ENCODE peak calls at places on chromosome X, in nine cellular contexts. Z is astrocyte of the cerebellum; J is dorsolateral prefrontal cortex; M is fibroblast of the aortic adventitia; A is foreskin fibroblast; X is GM23248; Q is PC-3; F is CD4-positive, CD25-positive, alpha-beta regulatory T cell; C is epithelial cell of esophagus. D is an unnamed sample.

GRCh38 chrX:32448320-32448719 is 763.0 kb downstream of the DMD start:
- DNase-seq in Z (no peak), J (no peak), M (no peak), A (no peak), X (no peak), Q (no peak), F (peak; percentile 21), C (no peak), D (no peak)

GRCh38 chrX:21932277-21932996 is 8.1 kb upstream of the SMS start:
- DNase-seq in Z (no peak), J (no peak), M (peak; percentile 94), A (peak; percentile 88), X (peak; percentile 91), Q (peak; percentile 84), F (no peak), C (peak; percentile 87), D (peak; percentile 95)

GRCh38 chrX:83022020-83022419 is 486.1 kb upstream of the POU3F4 start:
- DNase-seq in Z (peak; percentile 6), J (no peak), M (no peak), A (no peak), X (no peak), Q (peak; percentile 63), F (no peak), C (peak; percentile 20), D (no peak)

GRCh38 chrX:134936542-134936941 is 54.2 kb upstream of the SMIM10 start:
- DNase-seq in Z (peak; percentile 34), J (no peak), M (peak; percentile 82), A (peak; percentile 30), X (peak; percentile 68), Q (peak; percentile 64), F (no peak), C (peak; percentile 61), D (peak; percentile 53)

GRCh38 chrX:108443065-108443464 is 3.4 kb downstream of the COL4A5 start:
- DNase-seq in Z (no peak), J (no peak), M (no peak), A (no peak), X (no peak), Q (no peak), F (no peak), C (no peak), D (no peak)

GRCh38 chrX:19686876-19687275 is 171.6 kb upstream of the MAP3K15 start:
- DNase-seq in Z (no peak), J (no peak), M (no peak), A (no peak), X (no peak), Q (no peak), F (no peak), C (no peak), D (no peak)

GRCh38 chrX:72659726-72660125 is 54.4 kb downstream of the PHKA1 start:
- DNase-seq in Z (no peak), J (no peak), M (no peak), A (no peak), X (no peak), Q (no peak), F (no peak), C (no peak), D (no peak)

GRCh38 chrX:149641832-149642231 is 10.2 kb upstream of the TMEM185A start:
- DNase-seq in Z (no peak), J (no peak), M (peak; percentile 64), A (no peak), X (peak; percentile 16), Q (no peak), F (no peak), C (no peak), D (peak; percentile 5)

GRCh38 chrX:132219343-132219768 is at the start of gene RAP2C:
- DNase-seq in Z (no peak), J (peak; percentile 28), M (peak; percentile 61), A (peak; percentile 60), X (peak; percentile 81), Q (peak; percentile 78), F (peak; percentile 49), C (peak; percentile 73), D (peak; percentile 72)

GRCh38 chrX:13851996-13852695 is 35.3 kb upstream of the GPM6B start:
- DNase-seq in Z (no peak), J (no peak), M (no peak), A (no peak), X (no peak), Q (peak; percentile 56), F (no peak), C (no peak), D (no peak)

GRCh38 chrX:34528081-34528480 is 129.0 kb downstream of the TMEM47 start:
- DNase-seq in Z (no peak), J (no peak), M (no peak), A (no peak), X (no peak), Q (no peak), F (no peak), C (peak; percentile 57), D (peak; percentile 1)

GRCh38 chrX:52608961-52609360 is 45.7 kb downstream of the SSX7 start:
- DNase-seq in Z (no peak), J (no peak), M (no peak), A (no peak), X (no peak), Q (no peak), F (no peak), C (no peak), D (no peak)

GRCh38 chrX:134172588-134173259 is 64.3 kb upstream of the CCDC160 start:
- DNase-seq in Z (no peak), J (peak; percentile 23), M (no peak), A (no peak), X (peak; percentile 17), Q (no peak), F (peak; percentile 5), C (no peak), D (no peak)

GRCh38 chrX:19904778-19905367 is 17.5 kb upstream of the SH3KBP1 start:
- DNase-seq in Z (peak; percentile 16), J (no peak), M (peak; percentile 65), A (no peak), X (peak; percentile 60), Q (peak; percentile 84), F (peak; percentile 53), C (peak; percentile 71), D (peak; percentile 57)

DNA sequence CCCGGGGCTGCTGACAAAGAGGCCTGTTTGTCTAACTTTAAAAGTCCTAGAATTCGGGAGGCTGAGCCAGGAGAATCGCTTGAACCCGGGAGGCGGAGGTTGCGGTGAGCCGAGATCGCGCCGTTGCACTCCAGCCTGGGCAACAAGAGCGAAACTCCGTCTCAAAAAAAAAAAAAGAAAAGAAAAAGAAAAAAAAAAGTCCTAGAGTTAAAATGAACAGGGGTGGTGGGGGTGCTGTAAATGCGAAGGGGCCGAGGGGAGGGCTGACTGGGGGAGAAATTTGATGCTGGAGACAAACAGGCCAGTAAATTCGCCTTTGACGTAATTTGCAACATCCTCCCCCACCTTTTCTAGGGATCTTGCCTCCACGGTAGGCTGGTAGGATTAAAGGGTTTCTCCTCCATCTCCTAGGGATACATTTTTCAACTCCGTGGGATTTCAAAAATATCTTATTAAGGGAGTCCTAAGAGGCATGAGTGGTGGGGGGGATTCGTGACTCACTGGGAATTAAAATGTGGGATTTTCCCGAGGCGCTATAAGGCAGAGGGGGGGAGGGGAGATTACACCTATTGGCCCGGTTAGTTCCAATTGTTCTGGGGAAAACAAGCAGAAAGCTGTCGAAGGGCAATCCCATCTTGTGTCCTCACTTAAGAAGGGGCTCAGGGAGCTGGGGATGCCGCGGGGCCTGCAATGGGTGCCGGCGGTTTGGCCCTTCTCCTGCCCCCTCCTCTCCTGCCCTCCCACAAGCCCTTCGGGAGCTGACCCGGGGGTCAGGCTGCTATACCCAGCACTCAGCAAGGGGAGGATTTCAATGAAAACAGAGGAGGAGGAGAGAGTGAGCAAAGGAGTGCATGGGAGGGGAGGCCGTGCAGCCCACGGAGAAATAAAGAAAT is 3.0 kb upstream of the BCOR start:
- DNase-seq in Z (no peak), J (no peak), M (no peak), A (no peak), X (no peak), Q (no peak), F (no peak), C (no peak), D (no peak)
- H3K4me3 ChIP-seq in Z (no peak overlapping the region), J (no peak overlapping the region), M (no peak overlapping the region), A (no peak overlapping the region), X (no peak overlapping the region), Q (peak overlapping the region; percentile 76), F (no peak overlapping the region), C (no peak overlapping the region), D (no peak overlapping the region)

DNA sequence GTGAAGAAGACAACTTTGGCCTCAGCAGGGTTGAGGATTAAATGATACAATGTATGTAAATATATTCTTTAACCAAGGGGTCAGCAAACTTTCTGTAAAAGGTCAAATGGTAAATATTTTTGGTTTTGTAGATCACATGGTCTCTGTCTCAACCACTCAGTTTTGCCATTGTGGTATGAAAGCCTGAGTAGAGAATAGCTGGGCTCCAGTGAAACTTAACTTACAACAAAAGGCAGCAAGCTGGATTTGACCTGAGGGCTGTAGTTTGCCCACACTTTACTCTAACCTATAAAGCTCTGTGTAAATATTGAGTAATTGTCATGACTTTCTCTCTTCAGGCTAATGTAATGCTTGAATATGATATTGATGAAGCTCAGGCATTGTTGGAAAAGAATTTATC is 19.6 kb downstream of the VBP1 start:
- DNase-seq in Z (no peak), J (no peak), M (no peak), A (no peak), X (no peak), Q (peak; percentile 79), F (no peak), C (peak; percentile 1), D (no peak)
- H3K4me3 ChIP-seq in Z (no peak overlapping the region), J (no peak overlapping the region), M (no peak overlapping the region), A (no peak overlapping the region), X (no peak overlapping the region), Q (no peak overlapping the region), F (no peak overlapping the region), C (no peak overlapping the region), D (no peak overlapping the region)

DNA sequence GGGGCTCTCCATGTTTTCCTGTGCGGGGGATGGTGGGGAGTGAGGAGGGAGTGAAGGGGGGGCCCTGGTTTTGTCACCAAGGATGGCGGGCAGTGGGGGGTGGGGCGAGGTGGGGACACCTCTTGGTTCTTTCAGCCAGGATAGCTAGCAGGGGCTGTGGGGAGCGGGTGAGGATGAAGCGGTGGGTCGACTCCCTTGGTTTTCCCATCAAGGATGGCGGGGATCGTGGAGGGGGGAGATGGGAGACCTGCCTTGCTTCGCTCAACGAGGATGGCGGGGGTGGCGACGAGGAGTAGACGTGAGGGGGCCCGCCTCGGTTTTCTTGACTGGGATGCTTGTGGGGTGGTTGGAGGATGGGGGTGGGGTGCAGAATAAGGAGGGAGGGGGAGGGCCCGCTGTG is 633 bp downstream of the FHL1 start:
- DNase-seq in Z (no peak), J (no peak), M (no peak), A (no peak), X (no peak), Q (no peak), F (no peak), C (no peak), D (no peak)
- H3K4me3 ChIP-seq in Z (peak overlapping the region; percentile 55), J (peak overlapping the region; percentile 37), M (peak overlapping the region; percentile 58), A (peak overlapping the region; percentile 75), X (peak overlapping the region; percentile 74), Q (peak overlapping the region; percentile 72), F (no peak overlapping the region), C (peak overlapping the region; percentile 45), D (peak overlapping the region; percentile 56)

DNA sequence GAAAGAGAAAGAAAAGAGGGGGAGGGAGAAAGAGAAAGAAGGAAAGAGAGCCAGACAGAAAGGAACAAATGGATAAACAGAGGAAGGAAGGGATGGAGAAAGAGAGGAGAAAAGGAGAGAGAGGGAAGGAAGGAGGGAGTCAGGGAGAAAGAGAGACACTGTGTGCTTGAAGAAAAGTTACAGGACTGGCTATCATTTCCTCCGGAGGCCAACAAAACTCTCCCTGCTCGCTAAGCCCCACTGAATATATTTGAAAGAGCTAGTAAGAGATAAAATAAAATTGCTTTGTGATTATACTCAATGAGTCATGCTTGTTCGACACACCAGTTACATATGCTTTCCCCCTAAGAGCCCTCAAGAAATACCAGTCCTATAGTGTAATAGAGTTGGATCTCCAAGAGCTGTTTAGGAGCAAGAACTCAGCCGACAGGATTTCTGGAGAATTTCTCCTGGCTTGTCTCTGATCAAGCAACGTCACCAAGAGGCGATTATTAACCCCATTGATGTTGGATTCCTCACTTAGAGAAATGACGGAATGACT is 102.2 kb downstream of the MXRA5 start:
- DNase-seq in Z (peak; percentile 55), J (no peak), M (peak; percentile 92), A (peak; percentile 68), X (peak; percentile 79), Q (no peak), F (no peak), C (peak; percentile 33), D (peak; percentile 85)
- H3K4me3 ChIP-seq in Z (no peak overlapping the region), J (no peak overlapping the region), M (peak overlapping the region; percentile 38), A (peak overlapping the region; percentile 1), X (peak overlapping the region; percentile 57), Q (no peak overlapping the region), F (no peak overlapping the region), C (no peak overlapping the region), D (no peak overlapping the region)

D was measured in fibroblast of mammary gland.